ENCODE peak calls at places on chromosomes 3 and 15, in eight cellular contexts. One of them, this sample, is unnamed.

GRCh38 chr15:65307978-65308377 is 3.5 kb downstream of the RNU5B-1 start:
- DNase-seq in occipital lobe: no peak
- DNase-seq in T-helper 1 cell: no peak
- DNase-seq in thoracic aorta: no peak
- DNase-seq in T-cell: no peak
- DNase-seq in retina: no peak
- DNase-seq in frontal cortex: no peak
- DNase-seq in uterus: no peak
- DNase-seq in this sample: peak

GRCh38 chr15:41520636-41521035 is 7.0 kb upstream of the LTK start:
- DNase-seq in T-cell: no peak
- DNase-seq in thoracic aorta: no peak
- DNase-seq in retina: no peak
- DNase-seq in uterus: no peak
- DNase-seq in occipital lobe: no peak
- DNase-seq in frontal cortex: no peak
- DNase-seq in T-helper 1 cell: no peak
- DNase-seq in this sample: no peak

GRCh38 chr3:32285910-32286309 is 47.4 kb downstream of the CMTM8 start:
- DNase-seq in uterus: no peak
- DNase-seq in occipital lobe: no peak
- DNase-seq in frontal cortex: no peak
- DNase-seq in T-cell: no peak
- DNase-seq in T-helper 1 cell: no peak
- DNase-seq in retina: no peak
- DNase-seq in thoracic aorta: no peak
- DNase-seq in this sample: no peak

GRCh38 chr3:197368330-197368729 is 69.9 kb upstream of the DLG1 start:
- DNase-seq in occipital lobe: no peak
- DNase-seq in retina: no peak
- DNase-seq in T-helper 1 cell: no peak
- DNase-seq in uterus: no peak
- DNase-seq in T-cell: no peak
- DNase-seq in thoracic aorta: no peak
- DNase-seq in frontal cortex: no peak
- DNase-seq in this sample: no peak

GRCh38 chr15:64422697-64423096 is 35.1 kb downstream of the TRIP4 start:
- DNase-seq in retina: no peak
- DNase-seq in T-cell: no peak
- DNase-seq in frontal cortex: no peak
- DNase-seq in occipital lobe: no peak
- DNase-seq in T-helper 1 cell: no peak
- DNase-seq in uterus: no peak
- DNase-seq in thoracic aorta: no peak
- DNase-seq in this sample: no peak

GRCh38 chr3:170247875-170248274 is 25.7 kb downstream of the PRKCI start:
- DNase-seq in T-cell: no peak
- DNase-seq in T-helper 1 cell: no peak
- DNase-seq in thoracic aorta: no peak
- DNase-seq in uterus: no peak
- DNase-seq in frontal cortex: no peak
- DNase-seq in occipital lobe: no peak
- DNase-seq in retina: no peak
- DNase-seq in this sample: no peak

GRCh38 chr3:102179321-102180290 is 255.2 kb upstream of the ZPLD1 start:
- DNase-seq in occipital lobe: no peak
- DNase-seq in T-helper 1 cell: no peak
- DNase-seq in uterus: no peak
- DNase-seq in T-cell: no peak
- DNase-seq in thoracic aorta: no peak
- DNase-seq in retina: no peak
- DNase-seq in frontal cortex: no peak
- DNase-seq in this sample: no peak

GRCh38 chr3:195156286-195156890 is 114.6 kb downstream of the XXYLT1 start:
- DNase-seq in thoracic aorta: no peak
- DNase-seq in T-helper 1 cell: no peak
- DNase-seq in occipital lobe: no peak
- DNase-seq in retina: no peak
- DNase-seq in T-cell: no peak
- DNase-seq in uterus: no peak
- DNase-seq in frontal cortex: no peak
- DNase-seq in this sample: no peak

GRCh38 chr15:56445746-56446145 is 19.2 kb downstream of the MNS1 start:
- DNase-seq in T-helper 1 cell: no peak
- DNase-seq in T-cell: no peak
- DNase-seq in thoracic aorta: no peak
- DNase-seq in uterus: no peak
- DNase-seq in retina: no peak
- DNase-seq in occipital lobe: no peak
- DNase-seq in frontal cortex: no peak
- DNase-seq in this sample: no peak

GRCh38 chr3:123038751-123039150 is 11.2 kb upstream of the SEMA5B start:
- DNase-seq in frontal cortex: no peak
- DNase-seq in occipital lobe: no peak
- DNase-seq in thoracic aorta: no peak
- DNase-seq in uterus: no peak
- DNase-seq in T-helper 1 cell: no peak
- DNase-seq in retina: no peak
- DNase-seq in T-cell: no peak
- DNase-seq in this sample: no peak

GRCh38 chr15:82159922-82160321 is 102.6 kb downstream of the EFL1 start:
- DNase-seq in T-helper 1 cell: no peak
- DNase-seq in uterus: no peak
- DNase-seq in frontal cortex: no peak
- DNase-seq in occipital lobe: no peak
- DNase-seq in retina: no peak
- DNase-seq in thoracic aorta: no peak
- DNase-seq in T-cell: no peak
- DNase-seq in this sample: no peak

GRCh38 chr3:194990454-194991337 is 280.3 kb downstream of the XXYLT1 start:
- DNase-seq in uterus: no peak
- DNase-seq in T-helper 1 cell: no peak
- DNase-seq in occipital lobe: no peak
- DNase-seq in frontal cortex: no peak
- DNase-seq in retina: no peak
- DNase-seq in thoracic aorta: no peak
- DNase-seq in T-cell: no peak
- DNase-seq in this sample: no peak

GRCh38 chr3:61562042-61562809 is 855 bp downstream of the PTPRG start:
- DNase-seq in retina: peak
- DNase-seq in T-cell: no peak
- DNase-seq in frontal cortex: no peak
- DNase-seq in uterus: no peak
- DNase-seq in T-helper 1 cell: no peak
- DNase-seq in occipital lobe: no peak
- DNase-seq in thoracic aorta: no peak
- DNase-seq in this sample: no peak

GRCh38 chr3:53236112-53236841 is 19.5 kb downstream of the TKT start:
- DNase-seq in retina: no peak
- DNase-seq in T-helper 1 cell: peak
- DNase-seq in occipital lobe: peak
- DNase-seq in frontal cortex: peak
- DNase-seq in uterus: peak
- DNase-seq in thoracic aorta: no peak
- DNase-seq in T-cell: no peak
- DNase-seq in this sample: no peak

This sample was measured in chondrocyte.